ENCODE peak calls at places on chromosomes 4 and X, in four cellular contexts. One of them, this sample, is unnamed.

GRCh38 chr4:6779667-6780565 is 2.6 kb upstream of the KIAA0232 start:
- DNase-seq in GM12878: no peak
- DNase-seq in K562: no peak
- DNase-seq in A549: no peak
- DNase-seq in this sample: peak

GRCh38 chr4:128388352-128388630 is 100.7 kb upstream of the PGRMC2 start:
- DNase-seq in K562: no peak
- DNase-seq in GM12878: no peak
- DNase-seq in A549: no peak
- DNase-seq in this sample: no peak

GRCh38 chrX:119101168-119101567 is 26.4 kb downstream of the KIAA1210 start:
- DNase-seq in K562: no peak
- DNase-seq in A549: no peak
- DNase-seq in GM12878: no peak
- DNase-seq in this sample: no peak

GRCh38 chr4:19748911-19749473 is 502.7 kb upstream of the SLIT2 start:
- DNase-seq in K562: no peak
- DNase-seq in A549: no peak
- DNase-seq in GM12878: no peak
- DNase-seq in this sample: peak

GRCh38 chrX:5458300-5458699 is 770.4 kb downstream of the NLGN4X start:
- DNase-seq in GM12878: no peak
- DNase-seq in A549: no peak
- DNase-seq in K562: no peak
- DNase-seq in this sample: no peak

GRCh38 chrX:119753639-119754257 is 4.6 kb upstream of the SOWAHD start:
- DNase-seq in A549: no peak
- DNase-seq in K562: peak
- DNase-seq in GM12878: no peak
- DNase-seq in this sample: peak

GRCh38 chr4:7073526-7074390 is 5.9 kb upstream of the GRPEL1 start:
- DNase-seq in K562: peak
- DNase-seq in GM12878: no peak
- DNase-seq in A549: peak
- DNase-seq in this sample: peak

GRCh38 chrX:136227948-136228584 is 23.1 kb downstream of the MAP7D3 start:
- DNase-seq in A549: no peak
- DNase-seq in GM12878: no peak
- DNase-seq in K562: no peak
- DNase-seq in this sample: peak

GRCh38 chrX:14916017-14916674 is 42.9 kb downstream of the MOSPD2 start:
- DNase-seq in K562: no peak
- DNase-seq in GM12878: no peak
- DNase-seq in A549: no peak
- DNase-seq in this sample: peak

GRCh38 chrX:63664741-63665140 is 120.3 kb downstream of the ARHGEF9 start:
- DNase-seq in K562: no peak
- DNase-seq in A549: no peak
- DNase-seq in GM12878: no peak
- DNase-seq in this sample: peak

GRCh38 chr4:20987191-20987590 is 286.9 kb downstream of the PACRGL start:
- DNase-seq in GM12878: no peak
- DNase-seq in A549: no peak
- DNase-seq in K562: no peak
- DNase-seq in this sample: no peak

GRCh38 chr4:78293348-78293747 is 236.2 kb downstream of the FRAS1 start:
- DNase-seq in K562: no peak
- DNase-seq in GM12878: no peak
- DNase-seq in A549: no peak
- DNase-seq in this sample: peak

GRCh38 chr4:78292336-78292735 is 235.2 kb downstream of the FRAS1 start:
- DNase-seq in GM12878: no peak
- DNase-seq in A549: no peak
- DNase-seq in K562: no peak
- DNase-seq in this sample: no peak

GRCh38 chr4:78291277-78291676 is 234.2 kb downstream of the FRAS1 start:
- DNase-seq in A549: no peak
- DNase-seq in GM12878: no peak
- DNase-seq in K562: no peak
- DNase-seq in this sample: no peak

GRCh38 chr4:78296261-78296660 is 239.1 kb downstream of the FRAS1 start:
- DNase-seq in K562: no peak
- DNase-seq in GM12878: no peak
- DNase-seq in A549: no peak
- DNase-seq in this sample: no peak

GRCh38 chr4:78293841-78294301 is 236.7 kb downstream of the FRAS1 start:
- DNase-seq in GM12878: no peak
- DNase-seq in A549: no peak
- DNase-seq in K562: no peak
- DNase-seq in this sample: peak
- TF ChIP-seq ELK1 in GM12878: no peak
- TF ChIP-seq ELK1 in A549: no peak
- TF ChIP-seq ELK1 in K562: no peak
- TF ChIP-seq ELK1 in this sample: no peak

GRCh38 chr4:42927946-42928345 is 35.4 kb downstream of the GRXCR1 start:
- DNase-seq in K562: no peak
- DNase-seq in GM12878: no peak
- DNase-seq in A549: no peak
- DNase-seq in this sample: no peak
- TF ChIP-seq ELK1 in K562: no peak
- TF ChIP-seq ELK1 in GM12878: no peak
- TF ChIP-seq ELK1 in A549: no peak
- TF ChIP-seq ELK1 in this sample: no peak

DNA sequence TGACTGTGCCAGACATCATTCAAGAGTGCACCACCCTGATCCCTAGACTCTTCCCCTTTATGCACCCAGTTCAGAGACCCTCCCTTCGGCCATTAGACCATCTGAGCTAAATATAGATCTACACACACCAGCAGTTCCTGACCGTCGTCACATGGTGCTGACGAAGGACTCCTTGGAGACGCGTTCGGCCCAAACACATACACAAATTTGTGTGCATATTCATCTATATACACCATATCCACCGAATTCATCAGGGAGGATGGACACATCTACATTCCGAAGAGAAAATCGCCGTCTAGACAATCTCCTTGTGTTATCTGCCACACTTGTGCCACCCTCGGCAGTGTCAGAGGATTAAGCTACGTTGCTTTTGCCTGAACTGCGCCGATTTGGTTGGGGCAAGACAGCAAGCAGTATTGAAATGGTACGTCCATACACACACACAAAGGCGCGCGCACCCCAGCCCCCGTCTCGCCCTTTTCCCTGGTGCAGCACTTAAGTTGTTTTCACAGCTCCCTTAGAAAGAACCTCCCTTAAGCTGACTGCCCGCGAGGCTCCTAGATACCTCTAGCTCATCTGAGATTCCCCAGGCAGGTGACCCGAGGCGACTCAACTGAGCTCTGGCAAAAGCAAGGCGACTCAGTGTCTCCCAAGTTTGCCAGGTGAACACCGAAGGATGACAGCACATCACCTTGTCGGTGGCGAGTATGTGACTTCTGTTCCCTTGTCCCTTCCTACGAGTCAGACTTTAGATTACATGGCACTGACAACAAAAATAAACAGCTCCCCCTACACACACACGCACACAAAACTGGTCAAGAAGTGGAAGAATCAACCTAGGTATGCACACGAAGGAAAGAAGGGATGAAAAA is 1.0 kb downstream of the RASGEF1B start:
- DNase-seq in A549: no peak
- DNase-seq in K562: no peak
- DNase-seq in GM12878: no peak
- DNase-seq in this sample: no peak
- TF ChIP-seq ELK1 in A549: no peak
- TF ChIP-seq ELK1 in K562: no peak
- TF ChIP-seq ELK1 in GM12878: no peak
- TF ChIP-seq ELK1 in this sample: no peak

GRCh38 chr4:109972786-109973528 is 60.3 kb downstream of the EGF start:
- DNase-seq in A549: no peak
- DNase-seq in GM12878: no peak
- DNase-seq in K562: no peak
- DNase-seq in this sample: no peak
- TF ChIP-seq ELK1 in A549: no peak
- TF ChIP-seq ELK1 in GM12878: no peak
- TF ChIP-seq ELK1 in K562: no peak
- TF ChIP-seq ELK1 in this sample: no peak

DNA sequence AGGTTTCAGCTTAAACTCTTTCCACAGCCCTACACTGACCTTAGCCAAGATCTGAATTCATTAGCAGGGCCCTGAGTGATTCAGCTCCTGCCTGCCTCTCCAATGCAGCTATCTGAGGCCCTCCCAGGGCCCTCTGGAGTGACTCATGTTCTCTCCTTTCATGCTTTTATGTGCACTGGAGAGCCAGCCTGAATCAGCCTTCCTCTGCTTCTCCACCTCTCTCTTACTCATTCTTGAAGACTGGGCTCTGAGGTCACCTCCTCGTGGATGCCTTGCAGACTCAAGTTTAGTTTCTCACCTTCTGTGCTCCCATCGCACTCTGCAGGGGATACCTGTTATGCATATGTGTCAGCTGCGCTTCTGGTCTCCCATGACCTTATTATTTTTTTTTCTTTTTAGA is 3.1 kb upstream of the OCIAD2 start:
- DNase-seq in GM12878: no peak
- DNase-seq in K562: peak
- DNase-seq in A549: peak
- DNase-seq in this sample: peak
- TF ChIP-seq ELK1 in GM12878: no peak
- TF ChIP-seq ELK1 in K562: no peak
- TF ChIP-seq ELK1 in A549: no peak
- TF ChIP-seq ELK1 in this sample: no peak

GRCh38 chr4:98771959-98772619 is 113.7 kb upstream of the TSPAN5 start:
- DNase-seq in GM12878: no peak
- DNase-seq in A549: no peak
- DNase-seq in K562: no peak
- DNase-seq in this sample: no peak
- TF ChIP-seq ELK1 in GM12878: no peak
- TF ChIP-seq ELK1 in A549: no peak
- TF ChIP-seq ELK1 in K562: no peak
- TF ChIP-seq ELK1 in this sample: no peak

GRCh38 chr4:186360551-186360950 is 94.6 kb downstream of the F11 start:
- DNase-seq in K562: no peak
- DNase-seq in GM12878: no peak
- DNase-seq in A549: no peak
- DNase-seq in this sample: no peak
- TF ChIP-seq ELK1 in K562: no peak
- TF ChIP-seq ELK1 in GM12878: no peak
- TF ChIP-seq ELK1 in A549: no peak
- TF ChIP-seq ELK1 in this sample: no peak

GRCh38 chr4:123606336-123606735 is 209.7 kb downstream of the SPRY1 start:
- DNase-seq in K562: no peak
- DNase-seq in A549: no peak
- DNase-seq in GM12878: no peak
- DNase-seq in this sample: peak

GRCh38 chr4:123602007-123602406 is 205.4 kb downstream of the SPRY1 start:
- DNase-seq in GM12878: no peak
- DNase-seq in A549: no peak
- DNase-seq in K562: no peak
- DNase-seq in this sample: no peak

GRCh38 chr4:123600426-123600825 is 203.8 kb downstream of the SPRY1 start:
- DNase-seq in K562: no peak
- DNase-seq in A549: no peak
- DNase-seq in GM12878: no peak
- DNase-seq in this sample: no peak

GRCh38 chr4:123600921-123601904 is 204.6 kb downstream of the SPRY1 start:
- DNase-seq in GM12878: no peak
- DNase-seq in K562: no peak
- DNase-seq in A549: no peak
- DNase-seq in this sample: no peak

GRCh38 chr4:123603165-123603564 is 206.6 kb downstream of the SPRY1 start:
- DNase-seq in A549: no peak
- DNase-seq in K562: no peak
- DNase-seq in GM12878: no peak
- DNase-seq in this sample: peak
- TF ChIP-seq ELK1 in A549: no peak
- TF ChIP-seq ELK1 in K562: no peak
- TF ChIP-seq ELK1 in GM12878: no peak
- TF ChIP-seq ELK1 in this sample: no peak

GRCh38 chr4:11420327-11420726 is 8.4 kb downstream of the HS3ST1 start:
- DNase-seq in GM12878: no peak
- DNase-seq in A549: no peak
- DNase-seq in K562: no peak
- DNase-seq in this sample: no peak

GRCh38 chr4:11421116-11421515 is 7.6 kb downstream of the HS3ST1 start:
- DNase-seq in A549: no peak
- DNase-seq in K562: no peak
- DNase-seq in GM12878: no peak
- DNase-seq in this sample: no peak

GRCh38 chr4:11416767-11417113 is 12.0 kb downstream of the HS3ST1 start:
- DNase-seq in A549: no peak
- DNase-seq in K562: no peak
- DNase-seq in GM12878: no peak
- DNase-seq in this sample: no peak

GRCh38 chr4:11416071-11416766 is 12.5 kb downstream of the HS3ST1 start:
- DNase-seq in GM12878: no peak
- DNase-seq in K562: no peak
- DNase-seq in A549: no peak
- DNase-seq in this sample: no peak

DNA sequence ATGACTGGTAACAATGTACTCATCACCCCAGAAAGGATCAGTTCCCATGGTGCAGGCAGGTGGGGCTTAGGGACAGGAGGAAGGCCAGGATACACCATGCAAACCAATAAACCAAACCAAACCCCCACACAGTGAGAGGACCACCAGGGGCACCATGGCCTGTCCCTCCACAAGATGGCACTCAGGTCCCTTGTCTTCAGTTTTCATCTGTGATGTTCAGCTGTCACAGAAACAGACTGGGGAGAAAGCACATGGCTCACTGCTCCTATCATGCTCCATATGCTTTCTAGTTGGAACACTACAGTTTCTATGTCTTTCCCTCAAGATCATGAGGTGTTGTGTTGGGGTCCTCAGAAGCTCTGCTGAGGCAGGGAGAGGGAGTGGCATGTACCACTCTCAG is 10.1 kb downstream of the HS3ST1 start:
- DNase-seq in GM12878: no peak
- DNase-seq in A549: no peak
- DNase-seq in K562: no peak
- DNase-seq in this sample: peak
- TF ChIP-seq ELK1 in GM12878: no peak
- TF ChIP-seq ELK1 in A549: no peak
- TF ChIP-seq ELK1 in K562: no peak
- TF ChIP-seq ELK1 in this sample: no peak

This sample was measured in IMR-90.